ENCODE peak calls at places on chromosomes 3 and 15, in five cellular contexts. I, G, F, J and Y are unnamed samples.

GRCh38 chr15:28047277-28047676 is 51.8 kb downstream of the OCA2 start:
- DNase-seq in I (no peak), J (no peak), G (no peak), F (no peak), Y (no peak)

GRCh38 chr3:30161370-30161769 is 445.0 kb upstream of the TGFBR2 start:
- DNase-seq in F (no peak), G (no peak), I (no peak), J (no peak), Y (no peak)

GRCh38 chr3:113468536-113468935 is 27.2 kb upstream of the CFAP44 start:
- DNase-seq in J (no peak), F (no peak), G (no peak), I (no peak), Y (no peak)

GRCh38 chr3:126052196-126053058 is 31.5 kb downstream of the SLC41A3 start:
- DNase-seq in J (no peak), I (no peak), G (no peak), F (no peak), Y (no peak)

GRCh38 chr15:31387101-31387482 is 60.5 kb downstream of the KLF13 start:
- DNase-seq in I (no peak), F (no peak), G (no peak), J (no peak), Y (no peak)

GRCh38 chr15:33313491-33313890 is 2.7 kb downstream of the RYR3 start:
- DNase-seq in F (no peak), G (no peak), I (no peak), J (no peak), Y (no peak)

GRCh38 chr3:163916596-163917560 is 1161.4 kb downstream of the SI start:
- DNase-seq in F (no peak), J (no peak), G (no peak), I (peak), Y (no peak)

GRCh38 chr15:90054618-90055097 is 47.6 kb downstream of the IDH2 start:
- DNase-seq in I (no peak), F (no peak), G (no peak), J (no peak), Y (no peak)

GRCh38 chr3:147410126-147410517 is 957 bp downstream of the ZIC1 start:
- DNase-seq in I (no peak), J (no peak), G (no peak), F (no peak), Y (no peak)

GRCh38 chr3:13357074-13357473 is 63.0 kb downstream of the NUP210 start:
- DNase-seq in F (no peak), G (no peak), J (no peak), I (no peak), Y (no peak)

GRCh38 chr15:36177590-36178281 is 401.7 kb upstream of the CDIN1 start:
- DNase-seq in J (no peak), I (peak), G (no peak), F (no peak), Y (no peak)

GRCh38 chr15:100873029-100873677 is 6.5 kb upstream of the ALDH1A3 start:
- DNase-seq in G (peak), I (peak), J (no peak), F (peak), Y (no peak)

GRCh38 chr3:191331443-191331842 is 1.1 kb upstream of the UTS2B start:
- DNase-seq in F (no peak), J (no peak), I (no peak), G (no peak), Y (no peak)

GRCh38 chr15:44782516-44782915 is 46.2 kb downstream of the TRIM69 start:
- DNase-seq in F (no peak), J (no peak), I (no peak), G (no peak), Y (no peak)

GRCh38 chr15:85414495-85414894 is 34.1 kb downstream of the AKAP13 start:
- DNase-seq in J (no peak), F (no peak), G (no peak), I (peak), Y (no peak)

GRCh38 chr15:30905821-30906220 is 2.1 kb downstream of the FAN1 start:
- DNase-seq in F (no peak), J (no peak), G (no peak), I (no peak), Y (peak)

GRCh38 chr3:105448338-105448982 is 81.8 kb downstream of the ALCAM start:
- DNase-seq in J (no peak), F (no peak), I (peak), G (peak), Y (peak)

GRCh38 chr3:110180733-110181132 is 843.4 kb upstream of the DPPA4 start:
- DNase-seq in G (no peak), J (no peak), I (no peak), F (no peak), Y (peak)

GRCh38 chr3:148718982-148719862 is 21.5 kb downstream of the AGTR1 start:
- DNase-seq in I (peak), J (no peak), F (no peak), G (no peak), Y (no peak)

GRCh38 chr3:190192807-190193206 is 72.1 kb upstream of the P3H2 start:
- DNase-seq in G (no peak), I (no peak), F (no peak), J (no peak), Y (no peak)

GRCh38 chr3:186966406-186966805 is 36.1 kb downstream of the ST6GAL1 start:
- DNase-seq in G (no peak), I (no peak), J (no peak), F (no peak), Y (no peak)

GRCh38 chr15:64452988-64453688 is 7.2 kb upstream of the ZNF609 start:
- DNase-seq in G (peak), F (no peak), J (no peak), I (no peak), Y (peak)

GRCh38 chr3:65588884-65589283 is 449.8 kb downstream of the MAGI1 start:
- DNase-seq in J (no peak), F (no peak), I (no peak), G (no peak), Y (no peak)

GRCh38 chr3:55629432-55629831 is 142.3 kb upstream of the WNT5A start:
- DNase-seq in F (no peak), I (peak), G (no peak), J (no peak), Y (no peak)

GRCh38 chr3:101842245-101842934 is 6.9 kb upstream of the NFKBIZ start:
- DNase-seq in I (no peak), F (no peak), J (no peak), G (no peak), Y (no peak)

GRCh38 chr3:14846481-14846880 is 27.7 kb downstream of the FGD5 start:
- DNase-seq in F (no peak), J (no peak), G (no peak), I (no peak), Y (no peak)

GRCh38 chr3:13654330-13655073 is 105.6 kb downstream of the FBLN2 start:
- DNase-seq in F (peak), J (no peak), G (no peak), I (no peak), Y (no peak)

GRCh38 chr3:155934215-155934614 is 63.8 kb downstream of the GMPS start:
- DNase-seq in I (no peak), G (no peak), J (no peak), F (no peak), Y (no peak)

GRCh38 chr3:183188895-183189462 is 26.4 kb upstream of the LAMP3 start:
- DNase-seq in J (no peak), I (peak), F (no peak), G (no peak), Y (no peak)

GRCh38 chr3:171095063-171095462 is 68.5 kb upstream of the SLC2A2 start:
- DNase-seq in G (no peak), I (no peak), F (no peak), J (no peak), Y (no peak)